ENCODE peak calls at places on chromosomes 7 and 10, in nine cellular contexts. N, H, S, U, Y, J, L, Z and B are unnamed samples.

GRCh38 chr10:96387601-96388000 is 28.8 kb upstream of the OPALIN start:
- DNase-seq in L (no peak), Y (no peak), H (no peak), Z (no peak), U (peak; percentile 50), S (no peak), N (no peak), J (peak; percentile 75), B (no peak)

GRCh38 chr7:31408120-31408729 is 67.7 kb upstream of the NEUROD6 start:
- DNase-seq in U (no peak), L (peak; percentile 83), Z (peak; percentile 86), S (no peak), J (peak; percentile 40), Y (no peak), N (peak; percentile 83), H (no peak), B (no peak)

GRCh38 chr10:86730227-86730626 is 26.2 kb upstream of the BMPR1A start:
- DNase-seq in S (peak; percentile 80), L (no peak), Y (peak; percentile 31), J (no peak), Z (no peak), H (peak; percentile 70), N (no peak), U (peak; percentile 58), B (peak; percentile 74)

GRCh38 chr7:154489897-154490296 is 437.7 kb downstream of the DPP6 start:
- DNase-seq in S (no peak), H (no peak), Z (no peak), L (no peak), U (no peak), J (no peak), N (no peak), Y (no peak), B (no peak)

GRCh38 chr7:124942405-124942804 is 12.8 kb upstream of the POT1 start:
- DNase-seq in Z (no peak), Y (no peak), U (no peak), S (no peak), H (peak; percentile 6), L (no peak), J (no peak), N (no peak), B (no peak)

GRCh38 chr7:47185193-47185592 is 396.7 kb downstream of the TNS3 start:
- DNase-seq in H (no peak), J (no peak), U (no peak), N (no peak), Z (no peak), S (no peak), L (no peak), Y (no peak), B (no peak)

GRCh38 chr10:43698156-43698555 is 49.5 kb upstream of the ZNF32 start:
- DNase-seq in S (no peak), Y (no peak), N (no peak), L (no peak), Z (no peak), H (no peak), J (no peak), U (no peak), B (no peak)

GRCh38 chr10:13788701-13789447 is 202.1 kb downstream of the PRPF18 start:
- DNase-seq in L (peak; percentile 51), U (no peak), J (peak; percentile 86), N (no peak), Y (peak; percentile 20), Z (no peak), H (peak; percentile 52), S (peak; percentile 48), B (peak; percentile 22)

GRCh38 chr7:2589341-2589740 is 30.6 kb downstream of the IQCE start:
- DNase-seq in J (no peak), U (no peak), Z (no peak), L (no peak), H (no peak), N (no peak), Y (no peak), S (no peak), B (no peak)

GRCh38 chr10:103677486-103677885 is 177.9 kb downstream of the SH3PXD2A start:
- DNase-seq in S (no peak), L (no peak), N (no peak), U (no peak), J (no peak), Z (no peak), Y (no peak), H (no peak), B (no peak)
- H3K27ac ChIP-seq in S (peak overlapping the region; percentile 35), L (peak overlapping the region; percentile 91), N (peak overlapping the region; percentile 83), U (peak overlapping the region; percentile 70), J (peak overlapping the region; percentile 100), Z (no peak overlapping the region), Y (peak overlapping the region; percentile 69), H (peak overlapping the region; percentile 82), B (peak overlapping the region; percentile 91)

DNA sequence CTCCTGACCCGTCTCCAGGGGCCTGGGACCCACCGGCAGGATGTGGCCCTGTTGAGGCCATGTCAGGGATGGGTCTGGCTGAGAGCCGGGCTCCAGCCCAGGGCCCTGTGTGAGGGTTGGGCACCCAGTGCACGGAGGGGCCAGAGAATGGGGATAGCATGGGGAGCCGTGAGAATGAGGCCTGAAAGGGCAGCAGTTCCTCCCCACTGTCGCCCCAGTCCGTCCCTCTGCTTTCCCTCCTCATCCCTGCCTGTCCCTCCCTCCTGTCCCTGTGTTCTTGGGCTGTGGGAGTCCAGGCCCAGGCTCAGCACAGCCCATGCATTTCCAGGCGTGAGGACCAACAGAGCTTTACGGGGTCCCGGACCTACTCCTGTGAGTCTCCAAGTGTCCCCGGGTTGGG is 9.6 kb downstream of the LAT2 start:
- DNase-seq in S (no peak), J (no peak), Y (no peak), Z (no peak), L (no peak), U (no peak), H (no peak), N (no peak), B (no peak)
- H3K27ac ChIP-seq in S (no peak overlapping the region), J (no peak overlapping the region), Y (no peak overlapping the region), Z (no peak overlapping the region), L (no peak overlapping the region), U (no peak overlapping the region), H (no peak overlapping the region), N (no peak overlapping the region), B (no peak overlapping the region)

DNA sequence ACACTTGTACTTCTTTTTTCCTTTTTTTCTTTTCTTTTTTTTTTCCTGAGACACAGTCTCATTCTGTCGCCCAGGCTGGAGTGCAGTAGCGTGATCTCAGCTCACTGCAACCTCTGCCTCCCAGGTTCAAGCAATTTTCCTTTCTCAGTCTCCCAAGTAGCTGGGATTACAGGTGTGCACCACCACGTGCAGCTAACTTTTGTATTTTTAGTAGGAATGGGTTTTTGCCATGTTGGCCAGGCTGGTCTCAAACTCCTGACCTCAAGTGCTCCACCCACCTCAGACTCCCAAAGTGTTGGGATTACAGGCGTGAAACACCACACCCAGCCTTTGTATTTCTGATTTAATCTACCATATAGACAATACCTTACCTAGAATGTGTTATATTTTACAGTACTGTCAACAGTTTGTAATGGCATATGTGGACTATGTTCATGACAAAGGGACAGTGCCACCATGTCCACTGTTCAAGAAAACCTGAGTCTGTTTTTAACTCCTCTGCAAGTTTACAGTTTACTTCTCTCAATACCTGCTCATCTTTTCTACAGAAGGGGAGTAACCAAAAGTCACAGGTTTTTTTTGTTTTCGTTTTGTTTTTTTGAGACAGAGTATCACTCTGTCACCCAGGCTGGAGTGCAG is 223.8 kb upstream of the KLF14 start:
- DNase-seq in L (no peak), Z (no peak), J (no peak), N (no peak), Y (no peak), U (no peak), H (no peak), S (no peak), B (no peak)
- H3K27ac ChIP-seq in L (no peak overlapping the region), Z (peak overlapping the region; percentile 69), J (peak overlapping the region; percentile 100), N (no peak overlapping the region), Y (no peak overlapping the region), U (peak overlapping the region; percentile 100), H (no peak overlapping the region), S (no peak overlapping the region), B (no peak overlapping the region)

DNA sequence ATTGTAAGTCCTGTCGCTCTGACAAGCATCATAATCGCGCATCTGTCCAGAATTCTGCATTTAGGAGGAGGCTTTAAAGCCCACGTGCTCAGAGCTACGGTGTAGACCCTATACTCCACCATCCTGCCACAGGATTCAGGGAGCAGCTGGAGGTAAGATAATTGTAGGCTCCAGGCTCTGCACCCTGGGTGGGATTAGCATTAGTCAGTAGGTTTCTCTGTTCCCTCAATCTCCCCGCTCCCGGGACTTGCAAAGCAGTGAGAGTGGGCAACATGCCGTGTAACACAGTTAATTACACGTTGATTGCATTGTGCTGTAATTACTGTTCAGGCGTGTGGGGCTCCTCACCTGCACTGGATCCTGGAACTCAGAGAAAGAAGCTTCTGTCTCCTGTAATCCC is 89.3 kb upstream of the CUX1 start:
- DNase-seq in L (no peak), J (no peak), Y (no peak), N (no peak), S (no peak), U (no peak), H (no peak), Z (no peak), B (no peak)
- H3K27ac ChIP-seq in L (no peak overlapping the region), J (no peak overlapping the region), Y (no peak overlapping the region), N (no peak overlapping the region), S (no peak overlapping the region), U (no peak overlapping the region), H (no peak overlapping the region), Z (no peak overlapping the region), B (peak overlapping the region; percentile 77)

DNA sequence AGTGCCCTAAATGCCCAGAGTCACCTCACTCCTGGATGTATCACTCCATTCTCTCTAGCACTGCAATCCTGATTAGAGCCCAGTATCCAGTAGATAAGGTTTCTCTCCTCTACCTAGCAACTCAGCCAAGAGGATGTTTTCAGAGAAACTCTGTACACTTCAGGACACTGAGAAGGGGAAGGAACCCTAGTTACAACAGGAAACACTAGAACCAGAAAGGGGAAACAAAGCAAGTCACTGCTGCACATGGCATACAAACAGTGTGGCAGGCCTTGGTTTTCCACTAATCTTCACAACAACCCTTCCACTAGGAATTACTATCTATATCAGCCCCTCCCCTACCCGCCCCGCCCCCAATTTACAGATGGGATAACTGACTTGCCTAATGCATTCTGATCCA is 1.6 kb downstream of the FAM204A start:
- DNase-seq in H (no peak), L (no peak), Y (no peak), J (no peak), N (no peak), U (no peak), Z (no peak), S (no peak), B (no peak)
- H3K27ac ChIP-seq in H (no peak overlapping the region), L (no peak overlapping the region), Y (no peak overlapping the region), J (no peak overlapping the region), N (no peak overlapping the region), U (no peak overlapping the region), Z (no peak overlapping the region), S (no peak overlapping the region), B (no peak overlapping the region)